ENCODE peak calls at places on chromosomes 4 and X, in nine cellular contexts. H, E, P, I, U, L, T, V and M are unnamed samples.
A peak's percentile ranks its signal among the peaks of the same experiment; 100 is the strongest.

GRCh38 chr4:951594-952468 is 19.6 kb downstream of the TMEM175 start:
- DNase-seq in E (no peak), H (no peak), T (no peak), U (peak; percentile 33), P (no peak), I (no peak), L (no peak), V (no peak), M (no peak)

GRCh38 chr4:125639182-125639621 is 324.4 kb downstream of the FAT4 start:
- DNase-seq in P (no peak), V (peak; percentile 17), I (peak; percentile 48), E (no peak), U (peak; percentile 11), T (peak; percentile 34), L (no peak), H (no peak), M (peak; percentile 88)

GRCh38 chr4:98694076-98694475 is 35.7 kb upstream of the TSPAN5 start:
- DNase-seq in I (no peak), E (no peak), P (no peak), T (no peak), H (no peak), U (no peak), L (no peak), V (no peak), M (no peak)

GRCh38 chr4:5895287-5895686 is 2.4 kb upstream of the CRMP1 start:
- DNase-seq in V (no peak), E (no peak), U (no peak), L (no peak), T (no peak), I (no peak), P (no peak), H (no peak), M (no peak)

GRCh38 chr4:161252520-161253141 is 911.2 kb downstream of the FSTL5 start:
- DNase-seq in P (peak; percentile 28), I (peak; percentile 12), L (peak; percentile 74), U (no peak), H (peak; percentile 60), E (peak; percentile 26), V (peak; percentile 21), T (no peak), M (peak; percentile 35)

GRCh38 chrX:140744085-140744484 is 34.5 kb downstream of the LINC00632 start:
- DNase-seq in I (no peak), V (no peak), L (no peak), T (no peak), E (no peak), P (no peak), U (no peak), H (peak; percentile 40), M (no peak)

GRCh38 chrX:154967603-154968002 is 54.9 kb downstream of the F8 start:
- DNase-seq in V (no peak), E (no peak), H (peak; percentile 71), U (no peak), I (peak; percentile 31), P (peak; percentile 26), L (no peak), T (no peak), M (no peak)

GRCh38 chr4:7167706-7168105 is 24.6 kb upstream of the SORCS2 start:
- DNase-seq in P (no peak), T (no peak), E (no peak), H (peak; percentile 18), L (no peak), V (no peak), I (no peak), U (no peak), M (no peak)

GRCh38 chr4:133059117-133059516 is 90.0 kb upstream of the PCDH10 start:
- DNase-seq in V (no peak), L (no peak), U (no peak), T (no peak), H (no peak), E (no peak), I (no peak), P (no peak), M (no peak)

GRCh38 chr4:77158487-77158861 is 1.5 kb downstream of the CCNG2 start:
- DNase-seq in T (no peak), E (no peak), V (no peak), I (peak; percentile 69), H (peak; percentile 21), L (no peak), P (no peak), U (no peak), M (no peak)

GRCh38 chrX:30635630-30636029 is 17.6 kb upstream of the GK start:
- DNase-seq in P (no peak), U (peak; percentile 37), H (peak; percentile 51), I (peak; percentile 31), T (no peak), L (no peak), V (no peak), E (peak; percentile 18), M (peak; percentile 18)

GRCh38 chrX:13387656-13388421 is 68.0 kb upstream of the ATXN3L start:
- DNase-seq in I (peak; percentile 75), V (no peak), H (peak; percentile 22), E (no peak), T (no peak), U (no peak), L (no peak), P (no peak), M (no peak)

GRCh38 chr4:41806807-41807206 is 58.3 kb upstream of the PHOX2B start:
- DNase-seq in V (no peak), H (no peak), L (no peak), E (no peak), P (no peak), T (no peak), I (no peak), U (no peak), M (no peak)

GRCh38 chrX:133214316-133214715 is 3.8 kb downstream of the TFDP3 start:
- DNase-seq in T (no peak), U (no peak), P (no peak), E (no peak), V (no peak), H (no peak), I (peak; percentile 40), L (no peak), M (no peak)

GRCh38 chr4:93731448-93731847 is 97.1 kb upstream of the ATOH1 start:
- DNase-seq in L (no peak), H (peak; percentile 35), V (peak; percentile 51), T (no peak), U (peak; percentile 7), P (no peak), I (peak; percentile 35), E (no peak), M (peak; percentile 19)
- TF ChIP-seq EZH2phosphoT487 in L (no peak), H (no peak), V (no peak), T (no peak), U (no peak), P (no peak), I (no peak), E (no peak), M (no peak)

GRCh38 chrX:48831909-48832291 is 3.5 kb downstream of the PCSK1N start:
- DNase-seq in U (peak; percentile 12), H (no peak), P (no peak), E (no peak), V (no peak), L (no peak), T (peak; percentile 64), I (no peak), M (peak; percentile 68)

GRCh38 chrX:48834383-48834709 is 1.1 kb downstream of the PCSK1N start:
- DNase-seq in V (no peak), P (no peak), T (no peak), E (peak; percentile 5), L (no peak), U (peak; percentile 44), H (peak; percentile 29), I (no peak), M (no peak)

GRCh38 chrX:48831136-48831908 is 4.1 kb downstream of the PCSK1N start:
- DNase-seq in T (peak; percentile 29), L (no peak), P (no peak), U (peak; percentile 12), I (no peak), V (no peak), E (no peak), H (no peak), M (peak; percentile 27)

GRCh38 chrX:48833531-48834138 is 1.8 kb downstream of the PCSK1N start:
- DNase-seq in T (no peak), H (peak; percentile 18), V (no peak), L (no peak), I (no peak), P (no peak), E (no peak), U (peak; percentile 65), M (no peak)

DNA sequence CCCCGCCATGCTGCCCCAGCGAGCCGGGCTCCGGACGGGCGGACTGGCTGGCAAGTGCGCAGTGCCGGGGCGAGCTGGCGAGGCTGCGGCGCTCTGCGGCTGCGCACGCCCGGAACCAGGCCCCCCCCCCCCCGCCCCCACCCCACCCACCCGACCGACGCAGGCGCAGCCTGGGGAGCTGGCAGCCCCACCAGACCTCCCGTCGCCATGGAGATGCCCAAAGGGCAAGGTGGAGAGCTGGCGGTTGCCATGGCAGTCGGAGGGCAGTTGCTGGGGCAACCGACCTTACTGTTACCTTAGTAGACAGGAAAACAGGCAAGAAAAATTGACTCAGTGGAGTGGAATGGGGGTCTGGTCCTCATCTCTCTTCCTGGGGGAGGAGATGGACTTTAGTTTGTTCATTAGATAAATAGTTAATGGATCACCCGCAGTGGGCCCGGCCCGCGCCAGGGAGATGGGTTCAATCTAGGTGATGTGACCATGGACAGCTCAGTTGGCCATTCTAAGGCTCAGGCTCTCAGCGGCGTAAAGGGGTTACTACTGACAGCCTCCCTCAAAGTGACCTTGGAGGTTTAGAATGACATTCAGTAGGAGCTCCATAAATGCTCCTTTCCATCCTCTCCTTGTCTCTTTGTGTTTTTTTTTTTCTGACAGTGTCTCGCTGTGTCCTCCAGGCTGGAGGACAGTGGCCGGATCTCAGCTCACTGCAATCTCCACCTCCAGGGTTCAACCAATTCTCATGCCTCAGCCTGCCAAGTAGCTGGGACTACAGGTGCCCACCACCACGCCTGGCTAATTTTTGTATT is at the start of gene PCSK1N:
- DNase-seq in H (peak; percentile 57), E (no peak), L (no peak), U (peak; percentile 94), I (no peak), V (peak; percentile 62), T (peak; percentile 51), P (no peak), M (peak; percentile 61)
- TF ChIP-seq EZH2phosphoT487 in H (no peak), E (no peak), L (no peak), U (no peak), I (no peak), V (no peak), T (no peak), P (no peak), M (no peak)

DNA sequence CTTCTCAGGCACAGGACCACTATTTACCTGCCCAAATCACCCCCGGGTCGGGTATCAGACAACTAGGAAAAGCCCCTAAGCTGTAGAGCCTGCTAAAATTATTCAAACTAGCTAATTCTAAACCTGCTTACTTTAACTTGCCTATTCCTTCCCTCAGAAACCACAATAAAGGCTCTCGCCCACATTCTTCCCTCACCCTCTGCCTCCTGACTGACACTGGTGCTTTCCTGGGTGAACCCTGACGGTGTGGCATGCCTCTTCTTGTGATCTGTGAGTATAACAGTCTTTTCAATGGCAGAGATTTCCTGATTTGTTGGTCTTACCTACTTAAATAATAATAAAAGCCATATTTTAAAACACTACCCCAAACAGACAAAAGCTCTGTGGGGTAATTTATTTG is 242.1 kb upstream of the ZCCHC13 start:
- DNase-seq in T (no peak), V (no peak), L (no peak), I (no peak), E (no peak), P (no peak), H (no peak), U (no peak), M (no peak)
- TF ChIP-seq EZH2phosphoT487 in T (no peak), V (no peak), L (no peak), I (no peak), E (no peak), P (no peak), H (no peak), U (no peak), M (no peak)

GRCh38 chr4:84753318-84753972 is 170.5 kb downstream of the CDS1 start:
- DNase-seq in V (no peak), P (no peak), L (no peak), T (no peak), I (no peak), E (no peak), U (no peak), H (no peak), M (no peak)
- TF ChIP-seq EZH2phosphoT487 in V (no peak), P (no peak), L (no peak), T (no peak), I (no peak), E (no peak), U (no peak), H (no peak), M (no peak)